ENCODE peak calls at places on chromosome 12, in four cellular contexts. One of them, this sample, is unnamed.
A peak's percentile ranks its signal among the peaks of the same experiment; 100 is the strongest.

GRCh38 chr12:108831309-108831991 is 25.9 kb downstream of the SSH1 start:
- DNase-seq in CD4-positive, alpha-beta T cell: no peak
- DNase-seq in uterus: no peak
- DNase-seq in choroid plexus epithelial cell: no peak
- DNase-seq in this sample: no peak

GRCh38 chr12:22312336-22312735 is 22.2 kb downstream of the ST8SIA1 start:
- DNase-seq in CD4-positive, alpha-beta T cell: no peak
- DNase-seq in uterus: no peak
- DNase-seq in choroid plexus epithelial cell: peak; percentile 1
- DNase-seq in this sample: no peak

GRCh38 chr12:107356937-107357295 is 263.6 kb upstream of the CRY1 start:
- DNase-seq in CD4-positive, alpha-beta T cell: no peak
- DNase-seq in uterus: no peak
- DNase-seq in choroid plexus epithelial cell: no peak
- DNase-seq in this sample: no peak

GRCh38 chr12:99758997-99759396 is 111.4 kb downstream of the GARIN6 start:
- DNase-seq in CD4-positive, alpha-beta T cell: no peak
- DNase-seq in uterus: no peak
- DNase-seq in choroid plexus epithelial cell: no peak
- DNase-seq in this sample: no peak

GRCh38 chr12:5201554-5202243 is 158.0 kb downstream of the KCNA5 start:
- DNase-seq in CD4-positive, alpha-beta T cell: no peak
- DNase-seq in uterus: no peak
- DNase-seq in choroid plexus epithelial cell: no peak
- DNase-seq in this sample: no peak

GRCh38 chr12:3442397-3442796 is 48.6 kb upstream of the PRMT8 start:
- DNase-seq in CD4-positive, alpha-beta T cell: no peak
- DNase-seq in uterus: no peak
- DNase-seq in choroid plexus epithelial cell: no peak
- DNase-seq in this sample: no peak

GRCh38 chr12:125330645-125331341 is 265.6 kb downstream of the AACS start:
- DNase-seq in CD4-positive, alpha-beta T cell: peak; percentile 13
- DNase-seq in uterus: peak; percentile 22
- DNase-seq in choroid plexus epithelial cell: peak; percentile 20
- DNase-seq in this sample: peak; percentile 34

GRCh38 chr12:25436206-25436912 is 116.7 kb downstream of the LMNTD1 start:
- DNase-seq in CD4-positive, alpha-beta T cell: no peak
- DNase-seq in uterus: no peak
- DNase-seq in choroid plexus epithelial cell: peak; percentile 94
- DNase-seq in this sample: no peak

GRCh38 chr12:47441490-47441889 is 264.3 kb downstream of the RPAP3 start:
- DNase-seq in CD4-positive, alpha-beta T cell: no peak
- DNase-seq in uterus: no peak
- DNase-seq in choroid plexus epithelial cell: no peak
- DNase-seq in this sample: no peak

GRCh38 chr12:46472893-46473633 is 100.5 kb upstream of the SLC38A2 start:
- DNase-seq in CD4-positive, alpha-beta T cell: no peak
- DNase-seq in uterus: no peak
- DNase-seq in choroid plexus epithelial cell: peak; percentile 60
- DNase-seq in this sample: no peak

GRCh38 chr12:46617167-46617566 is 208.6 kb downstream of the SLC38A4 start:
- DNase-seq in CD4-positive, alpha-beta T cell: no peak
- DNase-seq in uterus: peak; percentile 55
- DNase-seq in choroid plexus epithelial cell: peak; percentile 77
- DNase-seq in this sample: no peak

GRCh38 chr12:128137140-128137539 is 129.8 kb upstream of the TMEM132C start:
- DNase-seq in CD4-positive, alpha-beta T cell: no peak
- DNase-seq in uterus: no peak
- DNase-seq in choroid plexus epithelial cell: no peak
- DNase-seq in this sample: no peak

GRCh38 chr12:118061011-118061875 is at the start of gene WSB2:
- DNase-seq in CD4-positive, alpha-beta T cell: peak; percentile 49
- DNase-seq in uterus: peak; percentile 84
- DNase-seq in choroid plexus epithelial cell: peak; percentile 56
- DNase-seq in this sample: peak; percentile 50

GRCh38 chr12:21568115-21568514 is 36.5 kb downstream of the GYS2 start:
- DNase-seq in CD4-positive, alpha-beta T cell: no peak
- DNase-seq in uterus: no peak
- DNase-seq in choroid plexus epithelial cell: no peak
- DNase-seq in this sample: no peak

GRCh38 chr12:51672334-51672733 is 81.3 kb downstream of the SCN8A start:
- DNase-seq in CD4-positive, alpha-beta T cell: no peak
- DNase-seq in uterus: no peak
- DNase-seq in choroid plexus epithelial cell: no peak
- DNase-seq in this sample: no peak

GRCh38 chr12:81332054-81332453 is 254.2 kb downstream of the ACSS3 start:
- DNase-seq in CD4-positive, alpha-beta T cell: no peak
- DNase-seq in uterus: no peak
- DNase-seq in choroid plexus epithelial cell: no peak
- DNase-seq in this sample: no peak

GRCh38 chr12:50221228-50222008 is 54.2 kb upstream of the CERS5 start:
- DNase-seq in CD4-positive, alpha-beta T cell: no peak
- DNase-seq in uterus: no peak
- DNase-seq in choroid plexus epithelial cell: peak; percentile 94
- DNase-seq in this sample: no peak

GRCh38 chr12:106251636-106252035 is 3.8 kb upstream of the CKAP4 start:
- DNase-seq in CD4-positive, alpha-beta T cell: no peak
- DNase-seq in uterus: peak; percentile 35
- DNase-seq in choroid plexus epithelial cell: peak; percentile 48
- DNase-seq in this sample: no peak

GRCh38 chr12:45208604-45209487 is 7.0 kb upstream of the ANO6 start:
- DNase-seq in CD4-positive, alpha-beta T cell: no peak
- DNase-seq in uterus: no peak
- DNase-seq in choroid plexus epithelial cell: peak; percentile 60
- DNase-seq in this sample: no peak

GRCh38 chr12:123076604-123077297 is 74.1 kb downstream of the PITPNM2 start:
- DNase-seq in CD4-positive, alpha-beta T cell: peak; percentile 23
- DNase-seq in uterus: no peak
- DNase-seq in choroid plexus epithelial cell: peak; percentile 44
- DNase-seq in this sample: peak; percentile 51

GRCh38 chr12:121259074-121259473 is 37.4 kb downstream of the CAMKK2 start:
- DNase-seq in CD4-positive, alpha-beta T cell: no peak
- DNase-seq in uterus: no peak
- DNase-seq in choroid plexus epithelial cell: no peak
- DNase-seq in this sample: no peak

GRCh38 chr12:3992945-3993344 is 119.7 kb upstream of the PARP11 start:
- DNase-seq in CD4-positive, alpha-beta T cell: no peak
- DNase-seq in uterus: no peak
- DNase-seq in choroid plexus epithelial cell: no peak
- DNase-seq in this sample: no peak

GRCh38 chr12:7018350-7019042 is at the start of gene LPCAT3:
- DNase-seq in CD4-positive, alpha-beta T cell: peak; percentile 94
- DNase-seq in uterus: peak; percentile 99
- DNase-seq in choroid plexus epithelial cell: peak; percentile 96
- DNase-seq in this sample: peak; percentile 97

GRCh38 chr12:119989619-119990381 is 764 bp downstream of the BICDL1 start:
- DNase-seq in CD4-positive, alpha-beta T cell: peak; percentile 63
- DNase-seq in uterus: peak; percentile 53
- DNase-seq in choroid plexus epithelial cell: peak; percentile 79
- DNase-seq in this sample: peak; percentile 81

GRCh38 chr12:49564241-49565118 is 3.5 kb downstream of the MCRS1 start:
- DNase-seq in CD4-positive, alpha-beta T cell: no peak
- DNase-seq in uterus: no peak
- DNase-seq in choroid plexus epithelial cell: no peak
- DNase-seq in this sample: no peak

GRCh38 chr12:110818511-110818910 is 28.3 kb upstream of the CCDC63 start:
- DNase-seq in CD4-positive, alpha-beta T cell: no peak
- DNase-seq in uterus: no peak
- DNase-seq in choroid plexus epithelial cell: no peak
- DNase-seq in this sample: no peak

GRCh38 chr12:98955284-98955683 is 310.2 kb downstream of the APAF1 start:
- DNase-seq in CD4-positive, alpha-beta T cell: no peak
- DNase-seq in uterus: no peak
- DNase-seq in choroid plexus epithelial cell: peak; percentile 32
- DNase-seq in this sample: no peak

GRCh38 chr12:124774054-124774461 is 89.6 kb downstream of the SCARB1 start:
- DNase-seq in CD4-positive, alpha-beta T cell: no peak
- DNase-seq in uterus: no peak
- DNase-seq in choroid plexus epithelial cell: peak; percentile 67
- DNase-seq in this sample: no peak

GRCh38 chr12:41190360-41190759 is 2.2 kb downstream of the PDZRN4 start:
- DNase-seq in CD4-positive, alpha-beta T cell: no peak
- DNase-seq in uterus: no peak
- DNase-seq in choroid plexus epithelial cell: peak; percentile 25
- DNase-seq in this sample: no peak
- TF ChIP-seq CTCF in CD4-positive, alpha-beta T cell: no peak
- TF ChIP-seq CTCF in uterus: peak; percentile 34
- TF ChIP-seq CTCF in choroid plexus epithelial cell: peak; percentile 51
- TF ChIP-seq CTCF in this sample: no peak

DNA sequence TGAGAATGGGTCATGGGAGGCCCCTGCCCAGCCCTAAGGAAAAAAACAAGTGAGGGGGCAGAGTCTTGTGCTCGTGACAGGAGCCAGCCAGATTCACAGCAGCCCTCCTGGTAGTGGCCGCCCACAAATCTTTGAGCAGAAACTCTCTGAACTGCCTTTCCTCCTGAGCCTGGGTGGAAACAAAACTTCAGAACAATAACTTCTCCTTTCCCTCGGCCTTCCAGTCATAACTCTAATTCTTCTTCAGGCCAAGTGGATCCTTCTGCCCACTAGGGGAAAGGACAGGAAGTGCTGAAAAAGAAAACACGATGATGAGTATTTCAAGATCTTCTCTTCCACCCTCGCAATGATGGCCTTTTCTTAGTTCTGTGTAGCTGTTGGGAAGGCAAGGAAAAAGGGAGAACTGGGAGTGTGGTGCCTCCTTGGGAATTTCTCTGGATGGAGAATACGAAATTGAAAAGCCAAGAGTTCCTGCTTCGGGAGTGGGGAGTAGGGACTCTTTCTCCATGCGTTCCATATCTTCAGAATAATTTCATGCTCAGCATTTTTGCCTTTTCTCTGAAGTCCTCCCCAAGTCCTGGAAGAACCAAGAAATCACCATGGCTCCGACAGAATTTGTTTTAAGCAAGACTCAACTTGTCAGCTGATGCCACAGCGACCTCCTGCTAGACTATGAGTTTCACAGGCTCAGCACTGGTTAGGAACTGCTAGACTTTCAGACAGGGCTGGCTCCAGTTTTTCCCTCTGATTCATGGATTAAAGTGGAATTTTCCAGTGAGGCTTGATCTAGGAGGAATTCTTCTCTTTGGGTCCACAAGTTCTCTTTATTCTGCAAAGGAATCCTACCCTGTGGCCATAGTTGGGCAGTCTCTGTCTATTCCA is 188.9 kb downstream of the CAND1 start:
- DNase-seq in CD4-positive, alpha-beta T cell: no peak
- DNase-seq in uterus: no peak
- DNase-seq in choroid plexus epithelial cell: peak; percentile 36
- DNase-seq in this sample: no peak
- TF ChIP-seq CTCF in CD4-positive, alpha-beta T cell: peak; percentile 27
- TF ChIP-seq CTCF in uterus: peak; percentile 37
- TF ChIP-seq CTCF in choroid plexus epithelial cell: peak; percentile 62
- TF ChIP-seq CTCF in this sample: no peak

DNA sequence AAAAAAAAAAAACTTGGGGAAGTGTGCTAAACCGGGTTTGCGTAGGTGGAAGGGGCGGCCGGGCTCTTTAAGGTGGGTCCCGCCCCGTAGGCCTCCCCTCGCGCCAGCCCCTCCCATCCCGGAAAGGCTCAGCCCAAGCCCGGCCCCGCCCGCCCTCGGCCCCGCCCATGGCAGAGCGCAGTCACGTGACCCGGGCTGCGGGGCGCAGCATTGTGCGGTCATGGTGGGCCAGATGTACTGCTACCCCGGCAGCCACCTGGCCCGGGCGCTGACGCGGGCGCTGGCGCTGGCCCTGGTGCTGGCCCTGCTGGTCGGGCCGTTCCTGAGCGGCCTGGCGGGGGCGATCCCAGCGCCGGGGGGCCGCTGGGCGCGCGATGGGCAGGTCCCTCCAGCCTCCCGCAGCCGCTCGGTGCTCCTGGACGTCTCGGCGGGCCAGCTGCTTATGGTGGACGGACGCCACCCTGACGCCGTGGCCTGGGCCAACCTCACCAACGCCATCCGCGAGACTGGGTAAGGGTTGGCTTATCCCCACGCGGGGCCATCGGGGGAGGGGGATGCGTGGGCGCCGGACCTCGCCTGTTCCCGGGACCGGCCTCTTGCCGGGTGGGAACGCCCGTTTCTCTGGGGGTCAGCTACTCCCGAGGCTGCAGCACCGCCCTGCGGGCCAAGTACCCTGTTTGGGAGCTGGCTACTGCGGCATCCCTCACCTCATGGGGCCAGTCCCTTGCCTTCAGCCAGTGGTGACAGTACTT is at the start of gene PLBD2:
- DNase-seq in CD4-positive, alpha-beta T cell: peak; percentile 92
- DNase-seq in uterus: peak; percentile 94
- DNase-seq in choroid plexus epithelial cell: peak; percentile 94
- DNase-seq in this sample: peak; percentile 88
- TF ChIP-seq CTCF in CD4-positive, alpha-beta T cell: no peak
- TF ChIP-seq CTCF in uterus: no peak
- TF ChIP-seq CTCF in choroid plexus epithelial cell: no peak
- TF ChIP-seq CTCF in this sample: no peak

DNA sequence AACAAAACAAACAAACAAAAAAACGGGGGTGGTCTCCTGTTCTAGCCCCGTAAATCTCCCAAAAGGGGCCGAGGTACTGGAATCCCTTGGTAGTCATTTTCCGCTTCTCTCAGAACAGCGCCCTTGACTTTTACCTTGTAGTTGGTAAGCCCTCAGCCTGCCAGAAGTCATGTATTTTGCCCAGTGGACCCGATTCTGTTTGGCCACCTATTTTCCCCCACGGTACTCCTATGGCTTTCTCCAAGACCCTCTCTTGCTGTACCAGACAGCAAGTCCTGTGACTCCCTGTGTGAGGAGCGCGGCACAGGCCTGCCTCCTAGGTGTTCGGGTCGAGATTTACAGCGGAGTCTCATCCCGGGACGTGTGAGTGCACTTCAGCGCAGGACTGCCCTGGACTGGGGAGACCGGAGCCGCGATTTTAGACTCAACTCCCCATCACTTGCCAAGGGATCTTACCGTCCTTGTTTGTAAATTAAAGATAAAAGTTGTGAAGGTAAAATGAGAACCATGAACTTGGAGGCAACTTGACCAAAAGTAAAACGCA is 1.1 kb upstream of the MBD6 start:
- DNase-seq in CD4-positive, alpha-beta T cell: peak; percentile 14
- DNase-seq in uterus: peak; percentile 53
- DNase-seq in choroid plexus epithelial cell: peak; percentile 72
- DNase-seq in this sample: peak; percentile 40
- TF ChIP-seq CTCF in CD4-positive, alpha-beta T cell: no peak
- TF ChIP-seq CTCF in uterus: no peak
- TF ChIP-seq CTCF in choroid plexus epithelial cell: no peak
- TF ChIP-seq CTCF in this sample: no peak

GRCh38 chr12:63668028-63668799 is at the start of gene DPY19L2:
- DNase-seq in CD4-positive, alpha-beta T cell: peak; percentile 8
- DNase-seq in uterus: peak; percentile 76
- DNase-seq in choroid plexus epithelial cell: peak; percentile 56
- DNase-seq in this sample: no peak
- TF ChIP-seq CTCF in CD4-positive, alpha-beta T cell: no peak
- TF ChIP-seq CTCF in uterus: no peak
- TF ChIP-seq CTCF in choroid plexus epithelial cell: no peak
- TF ChIP-seq CTCF in this sample: no peak